ENCODE peak calls at places on chromosome 11, in five cellular contexts. C is LoVo; X is naive B cell; Q is SHP77 treated with DMSO at 0.1 percent for 48 hours; L is stimulated activated CD8-positive, alpha-beta memory T cell treated with anti-CD3 and anti-CD28 coated beads, Interleukin-7, amount 100 ng/mL, for 1 hour. K is an unnamed sample.

GRCh38 chr11:34860034-34860433 is 56.1 kb downstream of the APIP start:
- DNase-seq in L (no peak), C (no peak), Q (no peak), X (no peak), K (no peak)

GRCh38 chr11:85848556-85848955 is 6.6 kb upstream of the CCDC83 start:
- DNase-seq in L (no peak), C (no peak), Q (no peak), X (no peak), K (no peak)

GRCh38 chr11:61955416-61956135 is 5.4 kb downstream of the BEST1 start:
- DNase-seq in X (peak), Q (no peak), L (no peak), C (no peak), K (no peak)

GRCh38 chr11:86442420-86442819 is 67.7 kb downstream of the CCDC81 start:
- DNase-seq in Q (no peak), C (no peak), L (no peak), X (no peak), K (no peak)

GRCh38 chr11:124759268-124760204 is 2.6 kb downstream of the ESAM start:
- DNase-seq in Q (no peak), L (no peak), C (no peak), X (peak), K (no peak)

GRCh38 chr11:129458278-129458677 is 82.6 kb downstream of the BARX2 start:
- DNase-seq in C (no peak), X (no peak), L (no peak), Q (no peak), K (no peak)

GRCh38 chr11:72676874-72677341 is 2.7 kb upstream of the PDE2A start:
- DNase-seq in X (peak), L (peak), Q (no peak), C (peak), K (peak)

GRCh38 chr11:35082322-35083180 is 56.4 kb upstream of the CD44 start:
- DNase-seq in Q (no peak), X (peak), C (peak), L (peak), K (peak)

GRCh38 chr11:26229270-26229669 is 102.7 kb upstream of the ANO3 start:
- DNase-seq in X (no peak), Q (no peak), C (no peak), L (no peak), K (no peak)

GRCh38 chr11:117860139-117860538 is 16.3 kb downstream of the FXYD6 start:
- DNase-seq in C (no peak), X (no peak), Q (no peak), L (no peak), K (no peak)

GRCh38 chr11:81700061-81700460 is 1033.6 kb downstream of the FAM181B start:
- DNase-seq in X (no peak), Q (no peak), L (no peak), C (no peak), K (no peak)

GRCh38 chr11:86991341-86991740 is 36.1 kb upstream of the FZD4 start:
- DNase-seq in C (no peak), X (no peak), L (no peak), Q (no peak), K (no peak)

GRCh38 chr11:1371836-1372465 is 17.8 kb upstream of the BRSK2 start:
- DNase-seq in X (no peak), Q (no peak), C (no peak), L (no peak), K (no peak)

GRCh38 chr11:116035972-116036371 is 531.8 kb upstream of the CADM1 start:
- DNase-seq in C (no peak), L (no peak), X (no peak), Q (peak), K (no peak)

GRCh38 chr11:117045196-117045595 is 53.0 kb downstream of the SIK3 start:
- DNase-seq in C (peak), L (no peak), X (no peak), Q (no peak), K (peak)

K was measured in left colon.